ENCODE peak calls at places on chromosomes 1 and 21, in five cellular contexts. J is endothelial cell of umbilical vein, G is HCT116, K is cardiac muscle cell, L is RWPE2. D is an unnamed sample.

GRCh38 chr1:197984273-197984672 is 67.1 kb downstream of the LHX9 start:
- DNase-seq in J (no peak), G (no peak), K (no peak), L (no peak), D (peak; percentile 45)

GRCh38 chr1:194252189-194252588 is 1065.8 kb upstream of the B3GALT2 start:
- DNase-seq in J (no peak), G (no peak), K (no peak), L (no peak), D (peak; percentile 71)

GRCh38 chr1:48061162-48062136 is 64.3 kb upstream of the TRABD2B start:
- DNase-seq in J (peak; percentile 61), G (peak; percentile 45), K (peak; percentile 84), L (no peak), D (peak; percentile 77)

GRCh38 chr1:55362558-55362957 is 147.4 kb upstream of the USP24 start:
- DNase-seq in J (peak; percentile 56), G (no peak), K (no peak), L (no peak), D (peak; percentile 54)

GRCh38 chr1:170741678-170742077 is 77.7 kb downstream of the PRRX1 start:
- DNase-seq in J (no peak), G (no peak), K (no peak), L (no peak), D (peak; percentile 29)

GRCh38 chr21:36385233-36385908 is at the start of gene CHAF1B:
- DNase-seq in J (peak; percentile 79), G (peak; percentile 51), K (peak; percentile 91), L (peak; percentile 76), D (peak; percentile 92)

GRCh38 chr1:68140536-68140935 is 90.1 kb upstream of the DIRAS3 start:
- DNase-seq in J (no peak), G (no peak), K (no peak), L (no peak), D (no peak)

GRCh38 chr1:64133036-64133435 is 70.4 kb upstream of the UBE2U start:
- DNase-seq in J (peak; percentile 5), G (peak; percentile 27), K (no peak), L (peak; percentile 94), D (peak; percentile 69)

GRCh38 chr1:55958498-55958897 is 620.9 kb downstream of the PLPP3 start:
- DNase-seq in J (no peak), G (no peak), K (no peak), L (no peak), D (no peak)

GRCh38 chr1:215005078-215005477 is 77.5 kb upstream of the KCNK2 start:
- DNase-seq in J (no peak), G (no peak), K (no peak), L (no peak), D (peak; percentile 76)

GRCh38 chr1:166167395-166167922 is 658 bp upstream of the FAM78B start:
- DNase-seq in J (peak; percentile 2), G (no peak), K (no peak), L (no peak), D (no peak)

GRCh38 chr1:192588546-192588945 is 13.0 kb downstream of the RGS1 start:
- DNase-seq in J (no peak), G (no peak), K (no peak), L (no peak), D (no peak)

GRCh38 chr1:10108948-10109347 is 76.2 kb downstream of the UBE4B start:
- DNase-seq in J (no peak), G (no peak), K (no peak), L (no peak), D (no peak)

GRCh38 chr1:169363046-169363756 is 4.4 kb downstream of the NME7 start:
- DNase-seq in J (peak; percentile 56), G (peak; percentile 21), K (no peak), L (no peak), D (peak; percentile 77)

GRCh38 chr1:247096544-247096943 is 7.6 kb downstream of the ZNF669 start:
- DNase-seq in J (no peak), G (no peak), K (no peak), L (no peak), D (no peak)

GRCh38 chr1:21124846-21125245 is 51.9 kb downstream of the EIF4G3 start:
- DNase-seq in J (no peak), G (no peak), K (no peak), L (no peak), D (peak; percentile 57)

GRCh38 chr1:35164893-35165292 is 28.1 kb downstream of the SFPQ start:
- DNase-seq in J (no peak), G (no peak), K (no peak), L (no peak), D (no peak)

GRCh38 chr1:65148548-65149390 is 766 bp downstream of the AK4 start:
- DNase-seq in J (peak; percentile 12), G (no peak), K (peak; percentile 71), L (peak; percentile 69), D (peak; percentile 74)

GRCh38 chr1:89873757-89874156 is 52.9 kb downstream of the LRRC8D start:
- DNase-seq in J (peak; percentile 76), G (no peak), K (no peak), L (no peak), D (peak; percentile 33)

GRCh38 chr21:43922949-43923348 is 57.9 kb downstream of the AGPAT3 start:
- DNase-seq in J (no peak), G (no peak), K (no peak), L (no peak), D (no peak)

GRCh38 chr1:99250724-99251123 is 13.6 kb upstream of the PLPPR4 start:
- DNase-seq in J (no peak), G (no peak), K (no peak), L (no peak), D (no peak)

GRCh38 chr1:214285622-214286440 is 4.9 kb downstream of the SMYD2 start:
- DNase-seq in J (no peak), G (no peak), K (no peak), L (no peak), D (no peak)

GRCh38 chr1:213041443-213041842 is 9.6 kb upstream of the RPS6KC1 start:
- DNase-seq in J (no peak), G (no peak), K (no peak), L (no peak), D (peak; percentile 29)

GRCh38 chr1:186848509-186849130 is 19.9 kb downstream of the PLA2G4A start:
- DNase-seq in J (no peak), G (no peak), K (no peak), L (no peak), D (no peak)

DNA sequence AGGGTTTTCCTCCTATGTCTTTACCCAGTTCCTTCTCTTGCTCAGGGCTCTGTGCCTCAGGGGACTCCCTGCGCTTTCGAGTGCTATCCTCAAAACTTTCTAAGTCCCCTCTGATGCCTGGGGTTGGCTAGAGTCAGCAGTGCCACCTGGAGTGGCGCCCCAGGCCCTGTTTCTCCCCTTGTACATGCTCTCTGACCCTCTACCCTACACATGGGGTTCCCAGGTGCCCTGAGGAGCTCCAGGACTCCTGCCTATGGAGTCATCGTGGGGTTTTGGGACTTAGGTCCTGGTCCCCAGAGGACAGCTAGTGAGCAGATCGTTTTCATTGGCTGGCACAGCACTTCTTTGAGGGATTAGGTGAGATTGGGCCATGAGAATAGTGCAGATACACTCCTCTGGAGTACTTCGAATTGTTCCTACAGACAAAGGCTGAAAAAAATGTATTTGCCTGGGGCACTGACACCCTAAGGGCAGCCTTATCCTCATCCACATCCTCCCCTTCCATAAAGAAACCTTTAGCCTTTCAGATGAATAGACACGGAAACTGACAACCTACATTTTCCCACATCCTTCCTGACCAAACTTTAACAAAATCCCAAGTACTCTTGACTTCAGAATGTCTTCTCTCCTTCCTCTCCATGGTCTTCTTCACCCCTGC is 41.5 kb downstream of the LGR6 start:
- DNase-seq in J (no peak), G (no peak), K (no peak), L (peak; percentile 16), D (no peak)
- H3K4me1 ChIP-seq in J (peaks cover 13% of the 10 kb centered on the region), G (peaks cover 30% of the 10 kb centered on the region), K (no peaks in the 10 kb centered on the region), L (peaks cover 27% of the 10 kb centered on the region), D (peaks cover 10% of the 10 kb centered on the region)

DNA sequence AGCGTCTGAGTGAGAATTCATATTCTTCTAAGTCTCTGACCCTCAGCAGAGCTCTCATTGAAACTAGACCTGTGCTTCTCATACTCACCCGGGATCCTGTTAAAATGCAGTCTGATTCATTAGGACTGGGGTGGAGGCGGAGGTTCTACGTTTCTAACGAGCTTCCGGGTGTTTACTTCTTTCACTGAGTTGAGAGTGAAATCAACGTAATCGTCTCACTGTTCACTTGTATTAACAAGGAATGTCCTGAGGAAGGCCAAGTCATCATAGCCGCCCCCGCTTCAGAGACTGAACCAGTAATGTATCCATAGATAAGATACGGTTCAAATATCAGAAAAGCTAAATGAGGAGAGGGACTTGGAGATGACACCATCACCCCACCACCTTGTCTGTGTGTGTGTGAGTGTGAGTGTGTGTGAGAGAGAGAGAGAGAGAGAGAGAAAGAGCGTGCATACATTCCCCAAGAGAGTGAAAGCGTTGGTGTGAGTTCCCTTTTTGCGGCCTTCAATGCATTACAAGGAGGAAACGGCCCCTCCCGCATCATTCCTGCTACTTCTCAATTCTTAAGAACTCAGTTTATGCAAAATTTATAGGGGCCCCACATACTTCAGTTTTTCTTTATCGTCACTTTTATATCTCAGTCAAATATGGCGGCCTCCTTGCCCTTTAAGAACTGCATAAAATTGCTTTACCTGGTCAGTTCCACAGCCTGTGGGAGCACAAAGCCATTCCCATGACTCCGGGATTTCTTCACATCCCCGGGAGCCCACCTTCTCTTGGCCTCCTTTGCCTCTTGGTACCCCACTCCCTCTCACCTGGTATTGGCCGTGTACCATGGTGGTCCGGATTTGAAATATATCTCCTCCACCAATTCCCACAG is 19.8 kb downstream of the KMO start:
- DNase-seq in J (no peak), G (no peak), K (no peak), L (no peak), D (no peak)
- H3K4me3 ChIP-seq in J (no peak overlapping the region), G (no peak overlapping the region), K (no peak overlapping the region), L (no peak overlapping the region), D (no peak overlapping the region)

DNA sequence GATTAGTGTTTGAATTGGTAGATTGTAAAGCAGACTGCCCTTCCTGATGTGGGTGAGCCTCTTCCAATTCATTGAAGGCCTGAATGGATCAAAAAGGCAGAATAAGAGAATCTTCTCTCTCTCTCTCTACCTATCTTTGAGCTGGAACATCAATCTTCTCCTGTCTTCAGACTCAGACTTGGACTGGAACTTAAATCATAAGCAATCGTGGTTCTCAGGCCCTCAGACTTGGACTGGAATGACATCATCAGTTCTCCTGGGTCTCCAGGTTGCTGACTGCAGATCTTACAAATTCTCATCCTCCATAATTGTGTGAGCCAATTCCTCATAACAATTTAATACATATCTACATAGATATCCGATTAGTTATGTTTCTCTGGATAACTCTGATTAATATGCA is 66.8 kb downstream of the IER5 start:
- DNase-seq in J (no peak), G (no peak), K (no peak), L (no peak), D (no peak)
- H3K36me3 ChIP-seq in J (no peaks in the 10 kb centered on the region), G (no peaks in the 10 kb centered on the region), K (no peaks in the 10 kb centered on the region), L (no peaks in the 10 kb centered on the region), D (no peaks in the 10 kb centered on the region)

GRCh38 chr1:9071554-9072235 is 2.3 kb upstream of the SLC2A5 start:
- DNase-seq in J (no peak), G (no peak), K (no peak), L (no peak), D (no peak)

GRCh38 chr1:9069324-9070100 is at the start of gene SLC2A5:
- DNase-seq in J (no peak), G (no peak), K (no peak), L (no peak), D (no peak)

GRCh38 chr1:9066945-9067807 is 2.3 kb downstream of the SLC2A5 start:
- DNase-seq in J (peak; percentile 68), G (no peak), K (no peak), L (peak; percentile 64), D (peak; percentile 73)

GRCh38 chr1:9070421-9071015 is 1.1 kb upstream of the SLC2A5 start:
- DNase-seq in J (no peak), G (no peak), K (no peak), L (no peak), D (no peak)

DNA sequence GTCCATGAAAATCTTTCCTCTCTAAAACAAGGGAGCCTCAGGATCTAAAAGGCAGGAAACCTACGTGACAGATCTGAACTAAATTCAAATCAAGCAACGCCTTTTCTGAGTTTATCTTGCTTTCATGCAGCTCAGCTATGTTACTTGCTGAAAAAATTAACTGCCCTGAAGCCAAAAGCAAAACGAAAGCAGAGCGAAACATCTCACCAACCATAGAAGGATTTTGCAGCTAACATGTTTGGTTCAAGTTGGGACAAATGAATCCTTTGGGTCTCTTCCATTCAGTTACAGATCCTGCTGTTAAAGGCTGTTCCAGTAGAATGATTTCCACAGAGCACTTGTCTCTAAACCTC is 488 bp downstream of the SLC2A5 start:
- DNase-seq in J (no peak), G (no peak), K (no peak), L (no peak), D (no peak)
- H3K4me1 ChIP-seq in J (peaks cover 3% of the 10 kb centered on the region), G (no peaks in the 10 kb centered on the region), K (peaks cover 13% of the 10 kb centered on the region), L (peaks cover 5% of the 10 kb centered on the region), D (peaks cover 59% of the 10 kb centered on the region)

D was measured in adipocyte.